ENCODE peak calls at places on chromosomes 16 and 17, in four cellular contexts. One of them, this sample, is unnamed.

GRCh38 chr17:78092794-78093324 is 35.7 kb downstream of the TMC6 start:
- DNase-seq in AG08396: no peak
- DNase-seq in dermis blood vessel endothelial cell: no peak
- DNase-seq in naive thymus-derived CD4-positive, alpha-beta T cell: no peak
- DNase-seq in this sample: no peak

GRCh38 chr17:75087558-75088453 is at the start of gene SLC16A5:
- DNase-seq in naive thymus-derived CD4-positive, alpha-beta T cell: peak
- DNase-seq in AG08396: peak
- DNase-seq in dermis blood vessel endothelial cell: peak
- DNase-seq in this sample: no peak

GRCh38 chr16:84255050-84255810 is 15.4 kb upstream of the KCNG4 start:
- DNase-seq in dermis blood vessel endothelial cell: no peak
- DNase-seq in naive thymus-derived CD4-positive, alpha-beta T cell: no peak
- DNase-seq in AG08396: no peak
- DNase-seq in this sample: no peak

GRCh38 chr17:43398724-43399595 is at the start of gene ARL4D:
- DNase-seq in dermis blood vessel endothelial cell: peak
- DNase-seq in AG08396: peak
- DNase-seq in naive thymus-derived CD4-positive, alpha-beta T cell: peak
- DNase-seq in this sample: no peak

GRCh38 chr17:4583796-4584124 is 569 bp upstream of the SMTNL2 start:
- DNase-seq in dermis blood vessel endothelial cell: peak
- DNase-seq in AG08396: peak
- DNase-seq in naive thymus-derived CD4-positive, alpha-beta T cell: no peak
- DNase-seq in this sample: no peak

GRCh38 chr16:88566158-88566557 is 4.0 kb upstream of the ZC3H18 start:
- DNase-seq in AG08396: no peak
- DNase-seq in naive thymus-derived CD4-positive, alpha-beta T cell: no peak
- DNase-seq in dermis blood vessel endothelial cell: peak
- DNase-seq in this sample: no peak

GRCh38 chr16:19284207-19284606 is 1.3 kb upstream of the CLEC19A start:
- DNase-seq in naive thymus-derived CD4-positive, alpha-beta T cell: no peak
- DNase-seq in dermis blood vessel endothelial cell: no peak
- DNase-seq in AG08396: no peak
- DNase-seq in this sample: no peak

GRCh38 chr17:74361613-74362391 is at the start of gene BTBD17:
- DNase-seq in dermis blood vessel endothelial cell: peak
- DNase-seq in naive thymus-derived CD4-positive, alpha-beta T cell: peak
- DNase-seq in AG08396: peak
- DNase-seq in this sample: peak

GRCh38 chr17:66787914-66788313 is 47.0 kb upstream of the CACNG5 start:
- DNase-seq in dermis blood vessel endothelial cell: no peak
- DNase-seq in AG08396: no peak
- DNase-seq in naive thymus-derived CD4-positive, alpha-beta T cell: no peak
- DNase-seq in this sample: no peak